ENCODE peak calls at places on chromosomes 12 and 14, in five cellular contexts. Q is caudate nucleus, S is bronchial epithelial cell, L is cardiac fibroblast, R is endothelial cell. T is an unnamed sample.

GRCh38 chr14:85535916-85536834 is 6.2 kb downstream of the FLRT2 start:
- DNase-seq in Q (no peak), L (peak; percentile 76), R (no peak), S (peak; percentile 71), T (peak; percentile 56)

GRCh38 chr12:116498471-116498870 is 60.7 kb upstream of the MAP1LC3B2 start:
- DNase-seq in L (peak; percentile 35), S (no peak), Q (no peak), R (no peak), T (no peak)

GRCh38 chr12:46711756-46712155 is 114.0 kb downstream of the SLC38A4 start:
- DNase-seq in S (no peak), L (peak; percentile 28), Q (no peak), R (no peak), T (no peak)

GRCh38 chr12:50505386-50505827 is 622 bp downstream of the DIP2B start:
- DNase-seq in R (no peak), S (no peak), L (peak; percentile 27), Q (peak; percentile 48), T (peak; percentile 61)

GRCh38 chr12:53232641-53233538 is 881 bp upstream of the RARG start:
- DNase-seq in Q (no peak), L (peak; percentile 16), S (peak; percentile 75), R (no peak), T (peak; percentile 78)

GRCh38 chr12:32087301-32087700 is 19.3 kb upstream of the BICD1 start:
- DNase-seq in Q (no peak), L (no peak), S (no peak), R (no peak), T (no peak)

GRCh38 chr12:29314421-29314820 is 66.6 kb downstream of the ERGIC2 start:
- DNase-seq in R (no peak), L (no peak), S (no peak), Q (no peak), T (no peak)

GRCh38 chr12:46380397-46380796 is 7.8 kb upstream of the SLC38A2 start:
- DNase-seq in R (no peak), L (no peak), Q (no peak), S (no peak), T (no peak)

GRCh38 chr12:27334052-27334720 is 1.6 kb downstream of the BMAL2 start:
- DNase-seq in L (no peak), R (no peak), Q (no peak), S (peak; percentile 46), T (no peak)

GRCh38 chr12:107734139-107734538 is 26.8 kb downstream of the PRDM4 start:
- DNase-seq in L (no peak), R (no peak), Q (no peak), S (no peak), T (no peak)

GRCh38 chr14:65303902-65304222 is 108.7 kb upstream of the FUT8 start:
- DNase-seq in S (no peak), L (no peak), R (no peak), Q (no peak), T (no peak)

GRCh38 chr14:95315156-95315555 is 4.6 kb downstream of the CLMN start:
- DNase-seq in R (no peak), L (no peak), S (no peak), Q (no peak), T (no peak)